ENCODE peak calls at places on chromosomes 2 and 18, in ten cellular contexts. G, N, J, C, H, E, P, Y, W and V are unnamed samples.

GRCh38 chr18:58314284-58314683 is 270.3 kb downstream of the NEDD4L start:
- DNase-seq in G (peak; percentile 55), N (peak; percentile 92), J (peak; percentile 71), C (peak; percentile 82), H (peak; percentile 85), E (peak; percentile 86), P (peak; percentile 46), Y (peak; percentile 97), W (no peak), V (no peak)

GRCh38 chr2:145108959-145109710 is 589.2 kb upstream of the ZEB2 start:
- DNase-seq in G (no peak), N (no peak), J (no peak), C (no peak), H (no peak), E (no peak), P (no peak), Y (no peak), W (no peak), V (no peak)

GRCh38 chr2:212536385-212537310 is 2.0 kb downstream of the ERBB4 start:
- DNase-seq in G (no peak), N (no peak), J (peak; percentile 36), C (no peak), H (peak; percentile 24), E (no peak), P (no peak), Y (no peak), W (no peak), V (no peak)

GRCh38 chr2:127355407-127356008 is 32.3 kb downstream of the MAP3K2 start:
- DNase-seq in G (no peak), N (peak; percentile 28), J (no peak), C (no peak), H (peak; percentile 16), E (peak; percentile 64), P (no peak), Y (no peak), W (no peak), V (peak; percentile 48)

GRCh38 chr2:160229591-160229990 is 29.5 kb upstream of the ITGB6 start:
- DNase-seq in G (no peak), N (peak; percentile 69), J (no peak), C (no peak), H (no peak), E (peak; percentile 85), P (no peak), Y (no peak), W (no peak), V (no peak)

GRCh38 chr2:209367091-209367747 is 56.6 kb upstream of the MAP2 start:
- DNase-seq in G (no peak), N (peak; percentile 34), J (no peak), C (no peak), H (no peak), E (no peak), P (no peak), Y (no peak), W (no peak), V (no peak)

GRCh38 chr2:129712586-129712985 is 266.9 kb upstream of the RAB6C start:
- DNase-seq in G (no peak), N (no peak), J (no peak), C (no peak), H (no peak), E (no peak), P (no peak), Y (no peak), W (no peak), V (no peak)

GRCh38 chr18:44741551-44741950 is 60.9 kb downstream of the SETBP1 start:
- DNase-seq in G (no peak), N (no peak), J (no peak), C (no peak), H (no peak), E (no peak), P (peak; percentile 27), Y (no peak), W (no peak), V (no peak)

GRCh38 chr2:46067501-46068292 is 229.5 kb upstream of the EPAS1 start:
- DNase-seq in G (peak; percentile 93), N (peak; percentile 62), J (no peak), C (no peak), H (no peak), E (peak; percentile 64), P (no peak), Y (peak; percentile 99), W (no peak), V (no peak)

GRCh38 chr2:98381494-98381893 is 35.2 kb downstream of the CNGA3 start:
- DNase-seq in G (no peak), N (no peak), J (no peak), C (no peak), H (no peak), E (no peak), P (no peak), Y (no peak), W (no peak), V (no peak)

GRCh38 chr2:133362061-133362476 is 206.2 kb downstream of the NCKAP5 start:
- DNase-seq in G (peak; percentile 26), N (peak; percentile 86), J (no peak), C (no peak), H (no peak), E (peak; percentile 46), P (no peak), Y (peak; percentile 52), W (no peak), V (no peak)

GRCh38 chr2:174719016-174719415 is 45.3 kb downstream of the CHRNA1 start:
- DNase-seq in G (no peak), N (no peak), J (no peak), C (no peak), H (no peak), E (no peak), P (no peak), Y (no peak), W (no peak), V (no peak)

DNA sequence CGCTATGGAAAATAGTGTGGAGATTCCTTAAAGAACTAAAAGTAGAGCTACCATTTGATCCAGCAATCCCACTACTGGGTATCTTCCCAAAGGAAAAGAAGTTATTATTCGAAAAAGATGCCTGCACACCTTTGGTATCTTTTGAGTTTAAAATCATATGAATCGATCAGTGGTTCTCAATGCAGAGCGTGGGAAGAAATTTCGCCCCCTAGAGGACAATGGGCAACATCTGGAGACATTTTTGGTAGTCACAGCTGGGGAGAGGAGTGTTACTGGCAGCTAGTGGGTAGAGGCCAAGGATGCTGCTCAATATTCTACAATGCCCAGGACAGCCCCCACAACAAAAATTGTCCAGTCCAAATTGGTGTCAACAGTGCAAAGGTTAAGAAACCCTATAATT is 425.5 kb downstream of the LRATD1 start:
- DNase-seq in G (no peak), N (no peak), J (no peak), C (no peak), H (no peak), E (peak; percentile 39), P (no peak), Y (no peak), W (no peak), V (no peak)
- TF ChIP-seq CTCF in G (peak; percentile 51), N (peak; percentile 30), J (peak; percentile 4), C (no peak), H (no peak), E (peak; percentile 73), P (no peak), Y (peak; percentile 38), W (peak; percentile 29), V (peak; percentile 18)

DNA sequence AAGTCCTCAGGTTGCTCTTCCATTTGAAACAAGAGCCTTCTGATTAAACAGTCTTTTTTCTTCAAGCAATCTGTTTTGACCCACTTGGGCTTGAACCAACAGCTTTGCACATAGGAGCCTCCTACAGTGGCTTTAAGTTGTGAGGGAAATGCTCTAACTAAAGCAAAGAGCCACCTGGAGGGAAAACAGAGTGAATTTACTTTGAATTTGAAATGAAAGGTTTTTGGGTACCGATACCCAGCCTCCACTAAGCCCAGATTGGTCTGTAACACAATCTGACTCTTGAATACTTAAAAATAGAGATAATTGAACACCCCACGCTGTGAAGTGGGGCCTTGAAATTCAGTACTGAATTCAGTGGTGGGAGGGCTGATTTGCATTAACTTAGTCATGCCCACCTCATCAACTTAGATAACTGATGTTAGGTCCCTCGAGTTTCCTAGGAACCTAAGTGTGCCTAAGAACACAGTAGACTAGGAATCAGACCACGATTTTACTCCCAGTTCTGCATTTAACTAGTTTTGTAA is 56.3 kb upstream of the ACVR1C start:
- DNase-seq in G (no peak), N (no peak), J (no peak), C (no peak), H (no peak), E (no peak), P (no peak), Y (no peak), W (no peak), V (no peak)
- TF ChIP-seq CTCF in G (no peak), N (no peak), J (no peak), C (no peak), H (no peak), E (no peak), P (no peak), Y (no peak), W (no peak), V (no peak)

GRCh38 chr2:6454286-6454990 is 411.3 kb downstream of the CMPK2 start:
- DNase-seq in G (no peak), N (no peak), J (no peak), C (no peak), H (no peak), E (no peak), P (no peak), Y (no peak), W (no peak), V (no peak)

GRCh38 chr2:6447209-6447608 is 418.5 kb downstream of the CMPK2 start:
- DNase-seq in G (no peak), N (no peak), J (no peak), C (no peak), H (no peak), E (no peak), P (no peak), Y (no peak), W (no peak), V (no peak)

GRCh38 chr2:6452702-6453481 is 412.8 kb downstream of the CMPK2 start:
- DNase-seq in G (no peak), N (no peak), J (no peak), C (no peak), H (no peak), E (peak; percentile 5), P (no peak), Y (no peak), W (no peak), V (no peak)
- TF ChIP-seq CTCF in G (peak; percentile 17), N (no peak), J (no peak), C (no peak), H (no peak), E (no peak), P (no peak), Y (no peak), W (no peak), V (no peak)

DNA sequence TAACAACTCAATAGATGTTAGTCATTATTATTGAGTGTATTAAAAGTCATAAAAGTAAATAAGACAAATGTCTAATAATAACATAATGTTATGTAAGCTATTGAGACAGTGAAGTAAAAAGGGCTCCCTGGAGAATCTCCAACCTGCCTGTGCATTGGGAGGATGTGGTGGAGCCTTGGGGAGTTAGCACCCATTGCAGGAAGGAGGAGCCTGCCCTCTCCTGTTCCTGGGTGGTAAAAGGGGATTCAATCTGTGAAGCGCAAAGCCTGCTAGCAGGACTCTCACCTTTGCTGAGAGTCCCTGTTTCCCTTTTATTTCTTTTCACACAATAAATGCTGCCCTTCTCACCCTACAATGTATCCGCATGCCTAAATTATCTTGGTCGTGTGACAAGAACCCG is 206.1 kb downstream of the RAB3GAP1 start:
- DNase-seq in G (no peak), N (peak; percentile 6), J (no peak), C (no peak), H (no peak), E (peak; percentile 60), P (no peak), Y (no peak), W (no peak), V (no peak)
- TF ChIP-seq CTCF in G (no peak), N (no peak), J (no peak), C (no peak), H (no peak), E (peak; percentile 56), P (no peak), Y (no peak), W (no peak), V (no peak)

GRCh38 chr18:66872277-66872676 is 268.4 kb upstream of the CDH19 start:
- DNase-seq in G (no peak), N (peak; percentile 4), J (no peak), C (no peak), H (no peak), E (peak; percentile 40), P (no peak), Y (no peak), W (no peak), V (no peak)
- TF ChIP-seq CTCF in G (no peak), N (no peak), J (no peak), C (no peak), H (no peak), E (peak; percentile 50), P (no peak), Y (no peak), W (no peak), V (no peak)